ENCODE peak calls at places on chromosomes 13 and 19, in nine cellular contexts. V is pancreas; L is body of pancreas; K is right lobe of liver; J is upper lobe of left lung; T is CD4-positive, alpha-beta T cell; Q is activated CD8-positive, alpha-beta T cell treated with anti-CD3 and anti-CD28 coated beads for 36 hours; C is psoas muscle; M is mucosa of descending colon. S is an unnamed sample.
A peak's percentile ranks its signal among the peaks of the same experiment; 100 is the strongest.

GRCh38 chr19:58345558-58345957 is 7.7 kb downstream of the A1BG start:
- ATAC-seq in M (no peak), T (no peak), Q (no peak), L (no peak), K (no peak), C (no peak), V (no peak), J (no peak), S (no peak)

GRCh38 chr13:110106726-110107125 is 200.2 kb downstream of the COL4A1 start:
- ATAC-seq in V (peak; percentile 35), T (no peak), K (peak; percentile 89), Q (no peak), M (no peak), C (peak; percentile 43), J (no peak), L (no peak), S (peak; percentile 73)

GRCh38 chr19:52943134-52943883 is 19.4 kb downstream of the ZNF816 start:
- ATAC-seq in Q (peak; percentile 18), J (no peak), L (no peak), V (no peak), C (no peak), T (no peak), M (no peak), K (no peak), S (no peak)

GRCh38 chr13:42720116-42720857 is 61.1 kb upstream of the FAM216B start:
- ATAC-seq in C (no peak), J (peak; percentile 96), K (no peak), V (peak; percentile 79), M (peak; percentile 100), L (peak; percentile 82), Q (peak; percentile 53), T (no peak), S (peak; percentile 81)

GRCh38 chr13:113907637-113908617 is 44.1 kb upstream of the GAS6 start:
- ATAC-seq in Q (no peak), L (peak; percentile 32), K (no peak), C (peak; percentile 47), J (no peak), T (no peak), M (peak; percentile 63), V (peak; percentile 40), S (no peak)

GRCh38 chr19:41323023-41323422 is 13.1 kb downstream of the CCDC97 start:
- ATAC-seq in K (no peak), Q (no peak), L (no peak), C (no peak), V (no peak), J (peak; percentile 1), T (no peak), M (no peak), S (no peak)

GRCh38 chr13:110831437-110832204 is 83.2 kb downstream of the ANKRD10 start:
- ATAC-seq in C (no peak), J (no peak), M (peak; percentile 10), T (no peak), L (no peak), K (no peak), Q (no peak), V (no peak), S (no peak)

GRCh38 chr19:15397236-15397635 is 17.6 kb upstream of the AKAP8 start:
- ATAC-seq in L (no peak), V (no peak), M (no peak), J (no peak), K (no peak), Q (no peak), T (no peak), C (no peak), S (no peak)

GRCh38 chr19:4061683-4062575 is 4.8 kb downstream of the ZBTB7A start:
- ATAC-seq in L (no peak), V (peak; percentile 26), J (no peak), M (peak; percentile 24), K (peak; percentile 4), C (no peak), Q (no peak), T (no peak), S (no peak)

GRCh38 chr19:47143322-47144073 is 12.9 kb downstream of the SAE1 start:
- ATAC-seq in V (no peak), J (no peak), M (no peak), T (no peak), K (no peak), L (no peak), Q (peak; percentile 29), C (peak; percentile 72), S (peak; percentile 73)

GRCh38 chr19:55075366-55075998 is at the start of gene EPS8L1:
- ATAC-seq in K (no peak), T (no peak), L (peak; percentile 87), M (peak; percentile 72), J (peak; percentile 43), C (no peak), V (peak; percentile 82), Q (no peak), S (no peak)

GRCh38 chr13:105655046-105655445 is 880.4 kb downstream of the EFNB2 start:
- ATAC-seq in Q (no peak), J (no peak), C (no peak), M (no peak), K (no peak), L (no peak), V (no peak), T (no peak), S (no peak)

GRCh38 chr13:28110414-28110813 is 10.0 kb upstream of the FLT3 start:
- ATAC-seq in C (no peak), K (no peak), V (no peak), Q (no peak), M (no peak), L (no peak), T (no peak), J (no peak), S (no peak)

GRCh38 chr13:72104656-72105180 is 237.7 kb upstream of the DACH1 start:
- ATAC-seq in V (peak; percentile 47), T (no peak), J (no peak), C (no peak), Q (no peak), M (no peak), L (peak; percentile 87), K (no peak), S (no peak)

GRCh38 chr19:50975766-50976165 is 6.4 kb upstream of the KLK6 start:
- ATAC-seq in T (no peak), Q (no peak), C (no peak), M (peak; percentile 68), V (no peak), L (no peak), J (no peak), K (no peak), S (no peak)

GRCh38 chr19:11422163-11423068 is 3.3 kb upstream of the RGL3 start:
- ATAC-seq in Q (peak; percentile 77), C (peak; percentile 70), M (peak; percentile 80), K (peak; percentile 64), V (peak; percentile 60), L (peak; percentile 49), J (peak; percentile 78), T (peak; percentile 59), S (peak; percentile 54)

GRCh38 chr19:38270587-38271167 is 6.3 kb downstream of the SPINT2 start:
- ATAC-seq in J (no peak), C (no peak), Q (no peak), T (no peak), V (no peak), M (no peak), K (no peak), L (no peak), S (no peak)

GRCh38 chr13:27321619-27322385 is 51.2 kb downstream of the RASL11A start:
- ATAC-seq in J (no peak), C (no peak), L (no peak), K (no peak), M (no peak), T (no peak), Q (peak; percentile 91), V (no peak), S (no peak)

GRCh38 chr13:112752711-112753541 is 63.1 kb downstream of the ATP11A start:
- ATAC-seq in V (no peak), K (no peak), C (peak; percentile 26), L (no peak), M (no peak), Q (peak; percentile 96), T (peak; percentile 77), J (peak; percentile 5), S (no peak)

GRCh38 chr19:18675779-18676178 is 7.7 kb upstream of the CRTC1 start:
- ATAC-seq in V (no peak), M (no peak), Q (no peak), L (no peak), T (no peak), J (no peak), C (no peak), K (no peak), S (no peak)
- TF ChIP-seq CTCF in V (no peak), M (no peak), Q (peak; percentile 32), L (peak; percentile 22), T (peak; percentile 19), J (no peak), C (peak; percentile 36), K (peak; percentile 23), S (peak; percentile 32)

DNA sequence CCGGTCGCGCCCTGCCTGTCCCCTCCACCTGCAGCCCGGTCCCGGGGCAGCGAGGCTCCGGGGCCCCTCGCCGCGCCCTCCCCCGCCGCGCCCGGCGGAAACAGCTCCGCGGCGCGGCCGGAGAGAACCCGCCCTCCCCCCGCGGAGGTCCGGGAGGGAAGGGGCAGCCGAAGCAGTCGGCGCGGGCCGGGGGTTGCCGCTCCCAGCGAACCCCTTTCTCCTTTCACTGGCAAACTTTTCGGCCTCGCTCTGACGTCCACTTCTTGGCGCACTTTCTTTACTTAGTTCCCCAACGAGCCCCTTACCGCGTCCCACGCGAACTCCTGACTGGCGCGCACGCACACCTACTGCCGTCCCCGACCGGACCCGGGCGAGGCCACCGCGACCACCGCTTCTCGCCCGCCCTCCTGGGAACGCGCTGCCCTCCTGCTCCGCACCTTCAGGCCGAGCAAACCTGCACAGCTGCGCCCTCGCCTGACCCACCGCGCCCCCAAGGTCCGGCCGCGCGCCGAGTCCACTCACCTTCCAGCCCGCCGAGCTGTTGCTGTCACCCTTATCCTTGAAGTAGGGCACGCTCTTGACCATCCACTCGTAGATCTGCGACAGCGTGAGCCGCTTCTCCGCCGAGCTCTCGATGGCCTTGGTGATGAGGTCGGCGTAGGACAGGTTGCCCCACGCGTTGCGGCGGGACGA is 1.2 kb downstream of the FOXO1 start:
- ATAC-seq in Q (peak; percentile 2), L (peak; percentile 12), K (peak; percentile 33), V (peak; percentile 33), C (no peak), J (peak; percentile 5), M (peak; percentile 40), T (no peak), S (peak; percentile 4)
- TF ChIP-seq CTCF in Q (no peak), L (no peak), K (no peak), V (no peak), C (no peak), J (no peak), M (no peak), T (no peak), S (no peak)

GRCh38 chr19:1038995-1039645 is 787 bp upstream of the ABCA7 start:
- ATAC-seq in V (no peak), M (no peak), K (no peak), T (no peak), C (no peak), L (no peak), J (no peak), Q (no peak), S (no peak)
- TF ChIP-seq CTCF in V (no peak), M (no peak), K (no peak), T (no peak), C (no peak), L (no peak), J (no peak), Q (no peak), S (no peak)

GRCh38 chr13:20525601-20526544 is at the start of gene CRYL1:
- ATAC-seq in T (peak; percentile 86), K (peak; percentile 91), L (peak; percentile 93), C (peak; percentile 96), V (peak; percentile 98), M (peak; percentile 97), Q (peak; percentile 87), J (peak; percentile 98), S (peak; percentile 96)
- TF ChIP-seq CTCF in T (no peak), K (no peak), L (no peak), C (no peak), V (no peak), M (no peak), Q (no peak), J (no peak), S (peak; percentile 11)

S was measured in gastroesophageal sphincter.